ENCODE peak calls at places on chromosomes 2 and 18, in six cellular contexts. Y, R, S, A, G and X are unnamed samples.
A peak's percentile ranks its signal among the peaks of the same experiment; 100 is the strongest.

GRCh38 chr2:118388771-118389170 is 300.5 kb downstream of the INSIG2 start:
- DNase-seq in Y (no peak), R (no peak), S (peak; percentile 26), A (no peak), G (no peak), X (no peak)

GRCh38 chr2:237801466-237801865 is 2.9 kb downstream of the RBM44 start:
- DNase-seq in Y (no peak), R (no peak), S (no peak), A (no peak), G (no peak), X (no peak)

GRCh38 chr2:28172114-28172898 is 220.4 kb upstream of the FOSL2 start:
- DNase-seq in Y (no peak), R (no peak), S (no peak), A (no peak), G (peak; percentile 47), X (no peak)

GRCh38 chr2:42902939-42903709 is 110.7 kb upstream of the HAAO start:
- DNase-seq in Y (no peak), R (no peak), S (no peak), A (no peak), G (no peak), X (no peak)

GRCh38 chr2:112150851-112151250 is 12.7 kb downstream of the FBLN7 start:
- DNase-seq in Y (no peak), R (no peak), S (no peak), A (no peak), G (no peak), X (peak; percentile 53)

GRCh38 chr2:27771202-27771547 is 344 bp upstream of the MRPL33 start:
- DNase-seq in Y (no peak), R (no peak), S (no peak), A (no peak), G (no peak), X (no peak)

GRCh38 chr2:15826273-15826717 is 114.1 kb upstream of the MYCN start:
- DNase-seq in Y (no peak), R (no peak), S (no peak), A (no peak), G (no peak), X (no peak)

GRCh38 chr18:3604260-3604625 is 154.3 kb downstream of the TGIF1 start:
- DNase-seq in Y (no peak), R (no peak), S (no peak), A (no peak), G (no peak), X (no peak)

GRCh38 chr2:237863102-237863511 is 3.7 kb downstream of the RAMP1 start:
- DNase-seq in Y (no peak), R (no peak), S (no peak), A (no peak), G (no peak), X (peak; percentile 85)

GRCh38 chr18:74541703-74542555 is 7.6 kb downstream of the CNDP1 start:
- DNase-seq in Y (peak; percentile 44), R (no peak), S (no peak), A (no peak), G (peak; percentile 75), X (no peak)

GRCh38 chr18:58268849-58269248 is 224.8 kb downstream of the NEDD4L start:
- DNase-seq in Y (no peak), R (no peak), S (peak; percentile 62), A (no peak), G (no peak), X (no peak)

GRCh38 chr18:72566327-72566726 is 22.2 kb upstream of the CBLN2 start:
- DNase-seq in Y (no peak), R (no peak), S (no peak), A (no peak), G (no peak), X (no peak)

GRCh38 chr18:25310045-25310444 is 41.9 kb downstream of the ZNF521 start:
- DNase-seq in Y (no peak), R (no peak), S (no peak), A (no peak), G (no peak), X (no peak)

GRCh38 chr2:27027211-27027651 is 5.5 kb upstream of the TMEM214 start:
- DNase-seq in Y (no peak), R (no peak), S (no peak), A (no peak), G (no peak), X (peak; percentile 68)

GRCh38 chr2:75221872-75222271 is 22.6 kb upstream of the TACR1 start:
- DNase-seq in Y (no peak), R (no peak), S (peak; percentile 88), A (no peak), G (no peak), X (no peak)

GRCh38 chr2:64455545-64455944 is 1.6 kb downstream of the LGALSL start:
- DNase-seq in Y (no peak), R (no peak), S (peak; percentile 31), A (no peak), G (no peak), X (no peak)

GRCh38 chr2:46143401-46144132 is 153.6 kb upstream of the EPAS1 start:
- DNase-seq in Y (no peak), R (no peak), S (no peak), A (no peak), G (no peak), X (no peak)

GRCh38 chr18:48238206-48238605 is 171.0 kb downstream of the ZBTB7C start:
- DNase-seq in Y (no peak), R (no peak), S (peak; percentile 18), A (no peak), G (no peak), X (no peak)

GRCh38 chr2:7845332-7845731 is 836.5 kb upstream of the ID2 start:
- DNase-seq in Y (no peak), R (no peak), S (peak; percentile 16), A (no peak), G (no peak), X (no peak)

GRCh38 chr2:173343921-173344320 is 10.8 kb upstream of the CDCA7 start:
- DNase-seq in Y (no peak), R (no peak), S (no peak), A (no peak), G (no peak), X (no peak)

GRCh38 chr18:7090771-7091170 is 26.8 kb downstream of the LAMA1 start:
- DNase-seq in Y (no peak), R (no peak), S (peak; percentile 3), A (no peak), G (no peak), X (no peak)

GRCh38 chr18:36757081-36757480 is 71.7 kb downstream of the TPGS2 start:
- DNase-seq in Y (no peak), R (no peak), S (peak; percentile 62), A (no peak), G (no peak), X (no peak)

GRCh38 chr2:224948859-224949258 is 93.4 kb downstream of the DOCK10 start:
- DNase-seq in Y (no peak), R (no peak), S (peak; percentile 57), A (no peak), G (no peak), X (no peak)

GRCh38 chr18:64380117-64380516 is 231.2 kb upstream of the LINC00305 start:
- DNase-seq in Y (no peak), R (no peak), S (no peak), A (no peak), G (no peak), X (no peak)

GRCh38 chr2:81266106-81266505 is 961.6 kb upstream of the LRRTM1 start:
- DNase-seq in Y (no peak), R (no peak), S (peak; percentile 35), A (no peak), G (no peak), X (no peak)

GRCh38 chr2:219045937-219046550 is 4.7 kb upstream of the CFAP65 start:
- DNase-seq in Y (no peak), R (no peak), S (peak; percentile 41), A (no peak), G (no peak), X (peak; percentile 47)

GRCh38 chr2:28382755-28383154 is 9.9 kb upstream of the FOSL2 start:
- DNase-seq in Y (no peak), R (no peak), S (no peak), A (no peak), G (no peak), X (no peak)